ENCODE peak calls at places on chromosomes 1 and 21, in five cellular contexts. O is memory B cell, T is DMS153, M is NCI-H2081, B is cardiac fibroblast. L is an unnamed sample.

GRCh38 chr1:24673336-24673735 is 30.2 kb downstream of the SRRM1 start:
- DNase-seq in T (no peak), M (no peak), B (peak), O (no peak), L (no peak)

GRCh38 chr1:25503551-25504426 is 39.6 kb upstream of the LDLRAP1 start:
- DNase-seq in M (peak), T (peak), O (peak), B (peak), L (no peak)

GRCh38 chr1:157574836-157575235 is 22.5 kb upstream of the FCRL5 start:
- DNase-seq in M (no peak), B (no peak), O (no peak), T (no peak), L (no peak)

GRCh38 chr1:182120411-182121258 is 59.1 kb upstream of the ZNF648 start:
- DNase-seq in O (no peak), B (peak), M (peak), T (peak), L (no peak)

GRCh38 chr1:102970496-102971078 is 137.7 kb downstream of the COL11A1 start:
- DNase-seq in M (peak), O (no peak), B (peak), T (peak), L (peak)

GRCh38 chr1:65793359-65793732 is 651 bp downstream of the PDE4B start:
- DNase-seq in T (peak), B (peak), O (no peak), M (peak), L (no peak)

GRCh38 chr1:170307426-170307825 is 161.7 kb downstream of the NTMT2 start:
- DNase-seq in O (no peak), M (no peak), T (no peak), B (peak), L (no peak)

GRCh38 chr1:85148524-85149250 is 52.1 kb downstream of the SYDE2 start:
- DNase-seq in B (peak), O (no peak), M (no peak), T (no peak), L (no peak)

GRCh38 chr1:61950418-61950817 is 208.1 kb downstream of the PATJ start:
- DNase-seq in T (no peak), B (peak), O (no peak), M (no peak), L (no peak)

GRCh38 chr1:6072774-6073479 is 27.2 kb downstream of the KCNAB2 start:
- DNase-seq in T (no peak), O (no peak), B (no peak), M (no peak), L (no peak)

GRCh38 chr21:35015435-35016024 is 33.6 kb downstream of the RUNX1 start:
- DNase-seq in M (no peak), O (no peak), B (no peak), T (no peak), L (no peak)

L was measured in LNCaP clone FGC.